ENCODE peak calls at places on chromosome 13, in four cellular contexts. E is GM23338, D is PC-3, A is SK-N-SH. K is an unnamed sample. For H3K4me1, H3K27me3 and H4K20me1, the result is how much of the 10 kb centered on the place peaks cover.

GRCh38 chr13:47069133-47069532 is 172.3 kb upstream of the HTR2A start:
- DNase-seq in E (peak), D (no peak), A (no peak), K (no peak)

GRCh38 chr13:64041296-64041695 is 2625.6 kb upstream of the PCDH20 start:
- DNase-seq in E (no peak), D (no peak), A (no peak), K (no peak)

GRCh38 chr13:73481877-73482445 is 423.2 kb downstream of the KLF5 start:
- DNase-seq in E (no peak), D (no peak), A (no peak), K (peak)

GRCh38 chr13:32233062-32233461 is 82.1 kb downstream of the ZAR1L start:
- DNase-seq in E (no peak), D (no peak), A (peak), K (no peak)

GRCh38 chr13:88031980-88032562 is 360.9 kb downstream of the SLITRK5 start:
- DNase-seq in E (no peak), D (peak), A (no peak), K (no peak)

GRCh38 chr13:24684600-24684998 is 4.4 kb downstream of the ATP12A start:
- DNase-seq in E (no peak), D (no peak), A (no peak), K (peak)

GRCh38 chr13:35957996-35958395 is 173.2 kb downstream of the DCLK1 start:
- DNase-seq in E (no peak), D (no peak), A (no peak), K (no peak)

GRCh38 chr13:113141591-113141950 is 16.9 kb upstream of the PROZ start:
- DNase-seq in E (no peak), D (no peak), A (peak), K (no peak)

GRCh38 chr13:79581870-79582315 is 100.9 kb downstream of the NDFIP2 start:
- DNase-seq in E (no peak), D (no peak), A (no peak), K (no peak)

GRCh38 chr13:104008571-104009435 is 942.6 kb upstream of the SLC10A2 start:
- DNase-seq in E (no peak), D (peak), A (peak), K (no peak)

GRCh38 chr13:33322965-33323668 is 37.6 kb upstream of the STARD13 start:
- DNase-seq in E (no peak), D (no peak), A (no peak), K (no peak)

GRCh38 chr13:97124237-97124636 is 97.9 kb upstream of the MBNL2 start:
- DNase-seq in E (no peak), D (no peak), A (no peak), K (no peak)

GRCh38 chr13:48653074-48654054 is at the start of gene CYSLTR2:
- DNase-seq in E (peak), D (no peak), A (peak), K (no peak)

GRCh38 chr13:80814541-80814940 is 473.6 kb upstream of the SPRY2 start:
- DNase-seq in E (no peak), D (no peak), A (no peak), K (no peak)

GRCh38 chr13:44068169-44068568 is 188.5 kb downstream of the LACC1 start:
- DNase-seq in E (no peak), D (peak), A (no peak), K (peak)

GRCh38 chr13:43058318-43058674 is 34.9 kb downstream of the DNAJC15 start:
- DNase-seq in E (no peak), D (peak), A (no peak), K (no peak)

GRCh38 chr13:40026174-40026585 is 370.7 kb downstream of the COG6 start:
- DNase-seq in E (no peak), D (no peak), A (no peak), K (no peak)

GRCh38 chr13:76992548-76993001 is 694 bp downstream of the CLN5 start:
- DNase-seq in E (peak), D (peak), A (peak), K (no peak)

GRCh38 chr13:45207319-45207718 is 6.5 kb upstream of the KCTD4 start:
- DNase-seq in E (no peak), D (no peak), A (no peak), K (no peak)

GRCh38 chr13:102563267-102563666 is 33.5 kb upstream of the TPP2 start:
- DNase-seq in E (no peak), D (no peak), A (no peak), K (no peak)

GRCh38 chr13:78593652-78594494 is 9.5 kb downstream of the POU4F1 start:
- DNase-seq in E (peak), D (no peak), A (no peak), K (no peak)

GRCh38 chr13:74203576-74203975 is 69.4 kb upstream of the KLF12 start:
- DNase-seq in E (no peak), D (no peak), A (no peak), K (no peak)

GRCh38 chr13:107370036-107370785 is 802.3 kb upstream of the ARGLU1 start:
- DNase-seq in E (no peak), D (peak), A (no peak), K (no peak)

GRCh38 chr13:63449549-63449948 is 2033.9 kb upstream of the PCDH20 start:
- DNase-seq in E (no peak), D (no peak), A (no peak), K (peak)

GRCh38 chr13:30870049-30870884 is 35.8 kb upstream of the MEDAG start:
- DNase-seq in E (peak), D (peak), A (no peak), K (peak)

GRCh38 chr13:97106323-97106722 is 112.0 kb upstream of the OXGR1 start:
- DNase-seq in E (no peak), D (no peak), A (no peak), K (no peak)

GRCh38 chr13:41546372-41547252 is 89.3 kb downstream of the RGCC start:
- DNase-seq in E (no peak), D (peak), A (no peak), K (peak)

GRCh38 chr13:50261502-50261901 is 246.3 kb downstream of the KCNRG start:
- DNase-seq in E (no peak), D (no peak), A (no peak), K (no peak)

GRCh38 chr13:32428581-32429072 is 697 bp upstream of the N4BP2L1 start:
- DNase-seq in E (no peak), D (no peak), A (no peak), K (no peak)

GRCh38 chr13:111490611-111491010 is 170.2 kb downstream of the TEX29 start:
- DNase-seq in E (no peak), D (no peak), A (no peak), K (no peak)

GRCh38 chr13:98837896-98838295 is 85.4 kb upstream of the SLC15A1 start:
- DNase-seq in E (no peak), D (no peak), A (no peak), K (no peak)

GRCh38 chr13:41751277-41751676 is 209.6 kb downstream of the VWA8 start:
- DNase-seq in E (no peak), D (no peak), A (no peak), K (no peak)

GRCh38 chr13:54950546-54950945 is 1921.9 kb downstream of the OLFM4 start:
- DNase-seq in E (peak), D (no peak), A (no peak), K (no peak)

GRCh38 chr13:80217614-80218456 is 123.1 kb downstream of the SPRY2 start:
- DNase-seq in E (peak), D (peak), A (no peak), K (no peak)

GRCh38 chr13:45974500-45974899 is 78.0 kb downstream of the ZC3H13 start:
- DNase-seq in E (no peak), D (peak), A (no peak), K (no peak)

GRCh38 chr13:59641758-59642157 is 522.0 kb downstream of the DIAPH3 start:
- DNase-seq in E (no peak), D (no peak), A (no peak), K (no peak)

GRCh38 chr13:103029798-103030197 is 36.4 kb downstream of the SLC10A2 start:
- DNase-seq in E (no peak), D (no peak), A (no peak), K (no peak)

GRCh38 chr13:103299079-103299478 is 232.9 kb upstream of the SLC10A2 start:
- DNase-seq in E (peak), D (peak), A (no peak), K (no peak)

GRCh38 chr13:61777902-61778301 is 362.3 kb upstream of the PCDH20 start:
- DNase-seq in E (no peak), D (no peak), A (no peak), K (no peak)

GRCh38 chr13:113061796-113062425 is 43.7 kb upstream of the F7 start:
- DNase-seq in E (no peak), D (no peak), A (no peak), K (no peak)

DNA sequence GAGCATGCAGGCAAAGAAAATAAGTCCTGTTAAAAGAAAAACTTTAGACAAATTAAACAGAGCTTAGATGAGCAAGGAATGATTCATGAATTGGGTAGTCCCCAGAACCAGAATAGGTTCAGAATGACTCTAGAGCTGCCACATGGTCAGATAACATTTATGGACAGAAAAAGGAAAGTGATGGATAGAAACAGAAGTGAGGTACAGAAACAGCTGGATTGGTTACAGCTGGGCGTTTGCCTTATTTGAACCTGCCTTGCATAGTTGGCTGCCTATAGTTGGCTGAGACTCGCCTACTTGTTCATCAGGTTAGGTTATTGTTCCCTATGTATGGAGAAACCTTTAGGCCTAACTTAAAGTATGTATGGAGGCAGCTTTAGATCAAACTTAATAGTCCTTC is 35.4 kb downstream of the WDFY2 start:
- DNase-seq in E (no peak), D (peak), A (no peak), K (no peak)
- H3K4me1 ChIP-seq in E (half or more), D (under half), A (under half), K (under half)

GRCh38 chr13:20193924-20194631 is 1.3 kb upstream of the GJB2 start:
- DNase-seq in E (peak), D (no peak), A (no peak), K (no peak)
- H3K27me3 ChIP-seq in E (half or more), D (under half), A (half or more), K (half or more)

GRCh38 chr13:27660511-27660910 is 38.8 kb downstream of the POLR1D start:
- DNase-seq in E (no peak), D (no peak), A (no peak), K (no peak)
- H4K20me1 ChIP-seq in E (under half), D (under half), A (under half), K (under half)

GRCh38 chr13:101408154-101408553 is 8.2 kb downstream of the NALCN start:
- DNase-seq in E (no peak), D (no peak), A (no peak), K (peak)
- H3K4me1 ChIP-seq in E (under half), D (under half), A (under half), K (under half)

GRCh38 chr13:71514900-71515598 is 352.0 kb downstream of the DACH1 start:
- DNase-seq in E (no peak), D (no peak), A (no peak), K (no peak)

GRCh38 chr13:71513414-71514063 is 353.5 kb downstream of the DACH1 start:
- DNase-seq in E (no peak), D (no peak), A (no peak), K (no peak)

GRCh38 chr13:71517004-71517403 is 350.0 kb downstream of the DACH1 start:
- DNase-seq in E (no peak), D (peak), A (no peak), K (no peak)

GRCh38 chr13:71515639-71516038 is 351.4 kb downstream of the DACH1 start:
- DNase-seq in E (no peak), D (no peak), A (no peak), K (no peak)
- H3K27me3 ChIP-seq in E (under half), D (under half), A (under half), K (under half)

GRCh38 chr13:105655046-105655445 is 880.4 kb downstream of the EFNB2 start:
- DNase-seq in E (no peak), D (peak), A (no peak), K (no peak)
- H4K20me1 ChIP-seq in E (under half), D (under half), A (under half), K (under half)

GRCh38 chr13:110356362-110356761 is 49.3 kb downstream of the COL4A2 start:
- DNase-seq in E (no peak), D (no peak), A (no peak), K (no peak)
- H3K4me1 ChIP-seq in E (under half), D (under half), A (under half), K (under half)

GRCh38 chr13:53324656-53325055 is 296.0 kb downstream of the OLFM4 start:
- DNase-seq in E (no peak), D (no peak), A (no peak), K (no peak)
- H3K27me3 ChIP-seq in E (under half), D (under half), A (under half), K (under half)

GRCh38 chr13:110218601-110219201 is 88.3 kb downstream of the COL4A1 start:
- DNase-seq in E (no peak), D (no peak), A (no peak), K (no peak)
- H4K20me1 ChIP-seq in E (under half), D (under half), A (under half), K (under half)

GRCh38 chr13:91588541-91588940 is 190.1 kb downstream of the GPC5 start:
- DNase-seq in E (no peak), D (no peak), A (no peak), K (no peak)

GRCh38 chr13:91592050-91593014 is 193.9 kb downstream of the GPC5 start:
- DNase-seq in E (no peak), D (peak), A (no peak), K (no peak)

GRCh38 chr13:91580749-91581148 is 182.3 kb downstream of the GPC5 start:
- DNase-seq in E (no peak), D (no peak), A (no peak), K (no peak)

DNA sequence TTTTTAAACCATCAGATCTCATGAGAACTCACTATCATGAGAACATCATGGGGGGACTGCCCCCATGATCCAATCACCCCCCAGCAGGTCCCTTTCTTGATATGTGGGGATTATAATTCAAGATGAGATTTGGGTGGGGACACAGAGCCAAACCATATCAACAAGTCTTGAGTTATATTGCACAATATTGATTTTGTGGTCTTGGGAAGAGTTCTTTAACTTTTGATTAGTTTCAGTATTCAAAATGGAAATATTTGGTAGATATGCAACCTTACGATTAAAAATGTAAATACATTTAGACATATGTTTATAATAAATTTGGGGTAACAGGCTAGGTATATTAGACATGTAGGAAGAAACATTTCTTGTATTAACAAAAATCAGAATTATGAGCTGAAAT is 188.2 kb downstream of the GPC5 start:
- DNase-seq in E (no peak), D (no peak), A (no peak), K (no peak)
- H3K4me1 ChIP-seq in E (under half), D (under half), A (under half), K (under half)